ENCODE peak calls at places on chromosomes 7 and 10, in five cellular contexts. N, W, H, R and S are unnamed samples.

GRCh38 chr7:121480566-121481335 is 84.6 kb upstream of the FAM3C start:
- DNase-seq in W (no peak), H (no peak), N (no peak), R (no peak), S (no peak)

GRCh38 chr10:115558252-115558651 is 465.1 kb downstream of the ATRNL1 start:
- DNase-seq in N (no peak), W (no peak), R (no peak), H (no peak), S (no peak)

GRCh38 chr10:102710604-102711003 is 3.6 kb downstream of the ARL3 start:
- DNase-seq in H (no peak), W (no peak), R (no peak), N (no peak), S (peak)

GRCh38 chr10:102767428-102768160 is 23.8 kb downstream of the WBP1L start:
- DNase-seq in W (no peak), R (no peak), N (no peak), H (no peak), S (no peak)

GRCh38 chr10:122557516-122557915 is 3.0 kb upstream of the DMBT1 start:
- DNase-seq in W (peak), R (no peak), N (peak), H (peak), S (no peak)

GRCh38 chr7:47617131-47617530 is 35.2 kb upstream of the TNS3 start:
- DNase-seq in R (no peak), N (no peak), H (no peak), W (no peak), S (no peak)

GRCh38 chr10:86659721-86660438 is 5.5 kb downstream of the OPN4 start:
- DNase-seq in N (no peak), R (no peak), H (no peak), W (no peak), S (no peak)

GRCh38 chr7:42739591-42739990 is 172.3 kb downstream of the C7orf25 start:
- DNase-seq in H (no peak), N (no peak), R (no peak), W (no peak), S (no peak)

GRCh38 chr7:136656516-136656915 is 211.9 kb upstream of the CHRM2 start:
- DNase-seq in N (no peak), W (no peak), H (no peak), R (no peak), S (no peak)

GRCh38 chr7:80453699-80454340 is 58.0 kb downstream of the GNAT3 start:
- DNase-seq in H (no peak), N (no peak), R (no peak), W (peak), S (peak)

GRCh38 chr7:68432585-68432984 is 1165.7 kb upstream of the AUTS2 start:
- DNase-seq in W (no peak), H (no peak), R (no peak), N (no peak), S (no peak)

GRCh38 chr10:92208736-92209135 is 82.1 kb downstream of the CPEB3 start:
- DNase-seq in W (no peak), N (no peak), H (no peak), R (no peak), S (no peak)

GRCh38 chr10:84825330-84825729 is 496.9 kb downstream of the CCSER2 start:
- DNase-seq in H (no peak), W (no peak), R (no peak), N (no peak), S (no peak)

GRCh38 chr7:47008461-47008860 is 573.5 kb downstream of the TNS3 start:
- DNase-seq in N (no peak), R (no peak), W (no peak), H (no peak), S (no peak)

GRCh38 chr10:122062831-122063674 is 74.1 kb downstream of the TACC2 start:
- DNase-seq in R (no peak), N (peak), H (no peak), W (peak), S (peak)

GRCh38 chr10:86139066-86139657 is 227.4 kb downstream of the GRID1 start:
- DNase-seq in R (no peak), N (peak), H (peak), W (peak), S (peak)

GRCh38 chr10:114925675-114926204 is 12.3 kb upstream of the TRUB1 start:
- DNase-seq in H (no peak), W (no peak), N (no peak), R (no peak), S (no peak)

GRCh38 chr7:44897299-44897698 is 12.0 kb upstream of the PURB start:
- DNase-seq in R (no peak), H (no peak), N (no peak), W (no peak), S (no peak)

GRCh38 chr7:88306590-88307048 is at the start of gene STEAP4:
- DNase-seq in H (peak), N (no peak), R (no peak), W (peak), S (no peak)

GRCh38 chr7:6691609-6692106 is 15.1 kb downstream of the ZNF12 start:
- DNase-seq in R (no peak), H (no peak), N (no peak), W (no peak), S (no peak)

GRCh38 chr7:30705008-30705407 is 22.8 kb upstream of the CRHR2 start:
- DNase-seq in R (no peak), H (no peak), W (no peak), N (no peak), S (no peak)

GRCh38 chr7:130893441-130893894 is 159.5 kb upstream of the KLF14 start:
- DNase-seq in R (no peak), W (no peak), N (no peak), H (no peak), S (peak)

GRCh38 chr10:29377333-29377961 is 88.6 kb downstream of the LYZL1 start:
- DNase-seq in H (no peak), R (no peak), W (peak), N (peak), S (no peak)

GRCh38 chr10:127576011-127576410 is 26.9 kb downstream of the NPS start:
- DNase-seq in R (no peak), N (no peak), H (no peak), W (no peak), S (no peak)

GRCh38 chr10:114420811-114421485 is 16.6 kb upstream of the AFAP1L2 start:
- DNase-seq in H (no peak), N (no peak), W (no peak), R (no peak), S (no peak)

GRCh38 chr10:89207181-89207800 is at the start of gene CH25H:
- DNase-seq in N (no peak), W (no peak), R (no peak), H (no peak), S (no peak)
- TF ChIP-seq RAD21 in N (no peak), W (no peak), R (no peak), H (no peak), S (no peak)

GRCh38 chr7:90119178-90119971 is 34.9 kb upstream of the STEAP1 start:
- DNase-seq in H (peak), N (no peak), W (no peak), R (no peak), S (no peak)
- TF ChIP-seq SP1 in H (no peak), N (no peak), W (no peak), R (no peak), S (no peak)

GRCh38 chr10:90592903-90593302 is 264.9 kb downstream of the HTR7 start:
- DNase-seq in R (peak), W (peak), H (peak), N (no peak), S (peak)
- TF ChIP-seq SIN3A in R (no peak), W (no peak), H (no peak), N (no peak), S (no peak)

DNA sequence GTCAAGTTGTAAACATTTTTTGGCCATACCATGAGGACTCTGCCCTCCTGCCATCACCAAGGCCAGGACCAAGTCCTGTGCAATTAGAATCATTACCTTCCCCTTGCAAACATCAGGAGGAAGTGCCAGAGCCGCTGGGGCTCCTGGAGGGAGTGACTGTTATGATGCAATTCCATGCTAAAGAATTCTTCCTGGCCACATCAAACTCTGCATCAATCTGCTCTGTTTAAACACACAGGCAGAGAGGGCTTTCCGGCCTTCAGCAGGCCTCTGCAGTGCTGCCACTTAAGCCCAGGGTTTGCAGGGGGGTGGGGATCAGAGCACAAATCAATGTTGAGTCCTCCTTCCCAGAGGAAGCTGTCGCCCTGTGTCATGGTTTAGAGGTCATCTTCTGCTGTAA is 58.1 kb downstream of the CTBP2 start:
- DNase-seq in W (no peak), N (no peak), R (no peak), H (no peak), S (peak)
- TF ChIP-seq RAD21 in W (no peak), N (no peak), R (no peak), H (no peak), S (no peak)

DNA sequence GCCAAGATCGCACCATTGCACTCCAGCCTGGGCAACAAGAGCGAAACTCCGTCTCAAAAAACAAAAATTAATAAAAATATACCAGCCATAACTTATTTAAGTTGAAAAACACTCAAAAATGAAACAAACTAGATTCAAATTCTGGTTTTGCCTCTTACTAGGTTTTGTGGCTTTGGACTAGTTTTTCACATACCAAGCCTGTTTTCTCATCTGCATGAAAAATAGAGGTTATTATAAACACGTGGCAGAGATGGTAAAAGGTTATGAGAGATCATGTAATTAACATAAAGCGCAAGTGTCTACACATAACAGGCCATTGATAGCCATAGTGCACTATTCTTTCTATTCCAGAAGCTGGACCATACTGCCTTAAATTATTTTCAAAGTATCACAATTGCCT is 35.5 kb upstream of the CABCOCO1 start:
- DNase-seq in N (no peak), R (no peak), H (no peak), W (no peak), S (no peak)
- TF ChIP-seq SP1 in N (no peak), R (no peak), H (no peak), W (no peak), S (no peak)

DNA sequence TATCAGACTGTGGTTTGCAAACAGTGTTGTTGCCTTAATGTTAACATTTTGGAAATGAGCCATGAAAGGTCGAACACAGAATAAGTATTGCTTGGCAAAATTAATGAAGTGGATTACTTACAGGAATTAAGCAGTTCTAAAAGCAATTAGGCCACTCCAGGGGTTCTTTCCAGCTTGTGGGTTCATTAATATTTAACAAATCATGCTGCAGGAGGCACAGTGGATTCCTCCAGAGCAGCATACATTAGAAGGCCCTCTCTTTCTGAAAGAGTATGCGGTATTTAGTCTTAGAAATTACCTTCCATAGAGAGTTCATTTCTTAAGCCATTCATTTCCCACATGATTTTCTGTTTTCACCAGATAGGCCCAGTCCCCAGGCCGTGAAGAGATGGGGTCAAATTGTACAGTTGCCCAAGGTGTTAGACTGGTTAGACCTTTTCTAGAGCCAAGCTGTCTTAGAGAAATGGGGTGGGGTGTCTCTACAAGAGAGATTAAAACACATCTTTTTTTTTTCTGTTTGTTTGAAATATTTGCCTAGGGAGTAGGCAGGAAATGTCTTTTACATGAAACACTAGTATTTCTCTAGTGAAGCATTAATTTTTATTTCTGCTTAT is 40.0 kb upstream of the AGR3 start:
- DNase-seq in H (no peak), N (no peak), R (no peak), W (no peak), S (no peak)
- TF ChIP-seq SIN3A in H (no peak), N (no peak), R (no peak), W (no peak), S (no peak)

DNA sequence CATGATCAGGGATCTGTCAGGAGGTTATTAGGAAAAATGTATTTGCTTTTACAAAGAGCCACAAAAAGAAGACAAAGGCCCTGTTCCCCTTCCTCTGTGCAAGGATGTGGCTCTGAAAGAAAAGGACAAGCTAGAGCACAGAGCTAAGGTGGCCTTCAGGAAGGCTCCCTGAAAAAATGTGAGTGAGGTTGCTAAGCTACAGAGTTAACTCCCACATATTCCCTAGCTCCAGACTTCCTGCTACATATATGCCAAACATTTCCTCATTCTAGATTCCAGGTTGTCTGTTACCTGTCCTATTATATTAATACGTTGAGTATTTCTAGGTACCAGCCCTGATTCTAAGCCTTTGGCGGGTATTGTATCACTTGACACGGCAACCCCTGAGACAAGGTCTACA is 369.1 kb downstream of the PARD3 start:
- DNase-seq in W (no peak), H (no peak), N (no peak), R (no peak), S (no peak)
- TF ChIP-seq RAD21 in W (no peak), H (no peak), N (no peak), R (no peak), S (no peak)

GRCh38 chr7:150587551-150587950 is 20.4 kb downstream of the GIMAP4 start:
- DNase-seq in H (no peak), W (no peak), N (no peak), R (no peak), S (no peak)
- TF ChIP-seq SP1 in H (no peak), W (no peak), N (no peak), R (no peak), S (no peak)

DNA sequence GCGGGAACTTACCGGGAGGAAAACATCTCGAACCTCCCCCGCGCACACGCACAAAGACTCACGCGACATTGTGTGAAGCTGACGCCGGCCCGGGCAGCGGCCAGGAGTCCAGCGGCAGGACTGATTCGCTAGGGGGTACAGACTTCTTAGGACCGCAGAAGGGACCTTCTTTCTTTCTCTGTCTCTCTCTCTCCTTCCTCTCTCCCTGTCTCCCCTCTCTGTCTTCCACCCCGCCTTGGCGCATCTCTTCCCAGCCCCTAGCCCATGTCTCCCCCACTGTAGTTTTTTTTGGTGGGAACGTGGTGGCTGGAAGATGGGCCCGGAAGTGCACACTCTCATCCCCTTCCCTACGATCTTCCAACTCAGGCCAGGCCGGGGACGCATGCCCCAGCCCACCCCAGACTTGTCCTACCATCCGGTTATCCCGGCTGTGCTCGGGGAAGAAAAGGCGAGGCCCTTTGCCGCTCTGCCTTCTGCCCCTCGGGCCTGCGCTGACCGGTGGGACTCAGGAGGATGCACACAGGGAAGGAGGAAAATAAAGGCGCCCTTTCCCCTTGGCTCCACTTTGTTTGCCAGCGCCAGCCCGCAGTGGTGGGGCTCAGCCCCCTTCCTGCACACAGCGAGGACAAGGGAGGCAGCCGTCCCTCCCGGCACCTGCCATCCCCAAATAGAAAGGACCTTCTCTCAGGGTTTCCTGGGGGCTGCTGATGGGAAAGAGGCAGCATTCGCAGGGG is 1.4 kb downstream of the EN2 start:
- DNase-seq in R (no peak), W (no peak), N (no peak), H (no peak), S (no peak)
- TF ChIP-seq SIN3A in R (no peak), W (no peak), N (no peak), H (no peak), S (no peak)